ENCODE peak calls at places on chromosomes 2 and 18, in nine cellular contexts. D, B, Z, F, U, G, V, I and P are unnamed samples.

GRCh38 chr18:58544616-58545337 is 84.1 kb downstream of the ALPK2 start:
- DNase-seq in G (no peak), F (no peak), U (no peak), I (no peak), B (no peak), V (no peak), D (no peak), Z (no peak), P (no peak)

GRCh38 chr18:63002803-63003445 is 287.6 kb downstream of the PHLPP1 start:
- DNase-seq in V (no peak), G (no peak), D (no peak), F (no peak), B (no peak), I (no peak), U (no peak), Z (no peak), P (no peak)

GRCh38 chr2:120346034-120346666 is at the start of gene INHBB:
- DNase-seq in Z (no peak), D (no peak), G (peak; percentile 88), U (no peak), V (no peak), I (no peak), B (no peak), F (no peak), P (no peak)

GRCh38 chr2:33848486-33848885 is 249.4 kb upstream of the FAM98A start:
- DNase-seq in I (no peak), U (peak; percentile 9), G (no peak), Z (no peak), V (no peak), B (no peak), F (no peak), D (peak; percentile 33), P (no peak)

GRCh38 chr2:150424361-150424760 is 63.1 kb downstream of the RND3 start:
- DNase-seq in D (no peak), U (no peak), G (no peak), I (no peak), F (no peak), V (no peak), Z (no peak), B (no peak), P (no peak)

GRCh38 chr2:11388262-11389047 is 44.0 kb upstream of the ROCK2 start:
- DNase-seq in G (no peak), B (no peak), F (no peak), Z (no peak), I (no peak), V (no peak), D (no peak), U (no peak), P (no peak)

GRCh38 chr2:53877112-53877511 is 17.3 kb upstream of the GPR75 start:
- DNase-seq in V (no peak), F (no peak), B (no peak), Z (no peak), U (no peak), D (no peak), I (no peak), G (no peak), P (no peak)

GRCh38 chr2:159713691-159714585 is 1.6 kb downstream of the MARCHF7 start:
- DNase-seq in Z (no peak), U (no peak), D (peak; percentile 64), G (no peak), B (peak; percentile 34), V (no peak), F (no peak), I (no peak), P (no peak)

GRCh38 chr18:7452331-7452730 is 114.8 kb upstream of the PTPRM start:
- DNase-seq in U (no peak), G (no peak), V (no peak), B (peak; percentile 60), I (peak; percentile 71), F (no peak), Z (no peak), D (peak; percentile 5), P (no peak)

GRCh38 chr2:55115795-55116597 is 65.7 kb upstream of the RTN4 start:
- DNase-seq in U (peak; percentile 34), F (no peak), V (no peak), B (no peak), G (no peak), I (no peak), Z (no peak), D (peak; percentile 54), P (no peak)

GRCh38 chr2:240713071-240713927 is 21.6 kb downstream of the AQP12A start:
- DNase-seq in D (no peak), V (no peak), G (peak; percentile 52), Z (no peak), F (no peak), B (no peak), I (no peak), U (no peak), P (no peak)

GRCh38 chr2:130839011-130839780 is 2.5 kb downstream of the ARHGEF4 start:
- DNase-seq in D (no peak), U (no peak), Z (no peak), F (no peak), I (no peak), V (no peak), B (no peak), G (no peak), P (no peak)

GRCh38 chr2:181680937-181681811 is 857 bp upstream of the NEUROD1 start:
- DNase-seq in B (no peak), D (no peak), U (no peak), Z (no peak), V (no peak), F (no peak), G (peak; percentile 48), I (peak; percentile 60), P (no peak)

GRCh38 chr2:27664245-27664574 is 521 bp downstream of the SLC4A1AP start:
- DNase-seq in B (no peak), D (no peak), G (no peak), U (no peak), I (no peak), F (no peak), Z (no peak), V (no peak), P (no peak)

GRCh38 chr2:19409001-19409400 is 50.6 kb upstream of the OSR1 start:
- DNase-seq in V (no peak), U (no peak), F (no peak), G (no peak), I (no peak), D (no peak), B (no peak), Z (no peak), P (no peak)

GRCh38 chr2:134852518-134852917 is 14.1 kb downstream of the ACMSD start:
- DNase-seq in I (no peak), B (no peak), G (no peak), F (no peak), Z (no peak), V (no peak), U (no peak), D (no peak), P (no peak)

DNA sequence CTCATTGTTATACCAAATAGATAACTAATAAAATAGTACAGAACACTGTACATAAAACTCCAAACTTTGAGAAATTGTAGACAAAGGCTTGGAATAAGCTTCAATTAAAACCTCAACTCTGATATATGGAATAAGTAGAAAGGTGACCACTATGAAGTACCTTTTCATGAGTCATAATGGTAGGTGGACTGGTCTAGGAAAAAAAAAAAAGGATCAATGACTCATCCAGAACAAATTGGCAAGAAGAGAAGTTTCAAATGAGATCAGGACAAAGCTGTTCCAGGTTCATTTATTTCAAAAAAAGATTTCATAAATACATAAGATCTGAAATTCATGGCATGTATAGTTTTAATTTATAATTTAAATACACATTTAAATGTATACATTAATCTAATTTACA is 769.7 kb downstream of the SUCLG1 start:
- DNase-seq in I (no peak), Z (no peak), D (no peak), B (no peak), F (no peak), U (no peak), G (no peak), V (no peak), P (no peak)
- TF ChIP-seq CTCF in I (no peak), Z (no peak), D (no peak), B (no peak), F (no peak), U (no peak), G (no peak), V (no peak), P (no peak)

GRCh38 chr2:235803028-235803427 is 309.2 kb downstream of the AGAP1 start:
- DNase-seq in B (no peak), F (no peak), G (no peak), Z (no peak), U (no peak), I (no peak), D (peak; percentile 7), V (no peak), P (no peak)
- TF ChIP-seq CTCF in B (no peak), F (no peak), G (no peak), Z (no peak), U (no peak), I (no peak), D (peak; percentile 23), V (no peak), P (peak; percentile 47)

GRCh38 chr2:23953625-23954024 is 13.4 kb downstream of the UBXN2A start:
- DNase-seq in Z (no peak), I (no peak), G (no peak), U (no peak), B (no peak), D (no peak), F (no peak), V (no peak), P (no peak)

DNA sequence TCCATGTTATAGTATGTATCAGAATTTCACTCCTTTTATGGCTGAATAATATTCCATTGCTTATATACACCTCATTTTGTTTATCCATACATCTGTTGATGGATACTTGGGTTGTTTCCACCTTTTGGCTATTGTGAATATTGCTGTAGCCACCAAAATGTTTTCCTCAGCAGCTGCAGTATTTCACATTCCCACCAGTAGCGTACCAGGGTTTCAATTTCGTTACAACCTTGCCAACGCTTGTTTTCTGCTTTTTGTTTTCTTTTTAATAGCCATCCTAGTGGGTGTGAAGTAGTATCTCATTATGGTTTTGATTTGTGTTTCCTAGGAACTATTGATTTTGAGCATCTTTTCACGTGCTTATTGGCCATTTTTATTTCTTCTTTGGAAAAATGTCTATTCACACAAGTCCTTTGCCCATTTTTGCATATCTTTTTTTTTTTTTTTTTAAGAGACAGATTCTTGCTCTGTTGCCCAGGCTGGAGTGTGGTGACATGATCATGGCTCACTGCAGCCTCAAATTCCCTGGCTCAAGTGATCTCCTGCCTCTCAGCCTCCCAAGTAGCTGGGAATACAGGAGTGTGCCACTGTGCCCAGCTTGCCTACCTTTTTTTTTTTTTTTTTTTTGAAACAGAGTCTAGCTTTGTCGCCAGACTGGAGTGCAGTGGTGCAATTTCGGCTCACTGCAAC is 14.2 kb downstream of the UBXN2A start:
- DNase-seq in G (no peak), I (no peak), F (no peak), V (no peak), B (no peak), U (no peak), Z (no peak), D (no peak), P (no peak)
- TF ChIP-seq CTCF in G (no peak), I (no peak), F (no peak), V (no peak), B (no peak), U (no peak), Z (no peak), D (no peak), P (no peak)

DNA sequence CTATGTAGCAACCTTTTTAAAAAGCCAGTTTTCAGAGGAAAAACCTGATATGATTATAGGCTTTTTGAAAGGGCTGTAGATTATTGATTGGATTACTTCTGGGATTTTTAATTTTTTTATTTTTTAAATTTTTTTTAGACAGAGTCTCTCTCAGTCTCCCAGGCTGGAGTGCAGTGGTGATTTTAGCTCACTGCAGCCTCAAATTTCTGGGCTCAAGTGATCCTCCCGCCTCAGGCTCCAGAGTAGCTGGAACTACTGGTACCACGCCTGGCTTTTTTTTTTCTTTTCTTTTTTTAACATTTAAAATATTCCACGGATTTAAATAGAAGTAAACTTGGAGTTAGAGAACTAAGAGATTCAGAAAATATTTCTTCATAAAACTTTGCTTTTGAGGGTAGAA is 1.2 kb downstream of the MRPL19 start:
- DNase-seq in I (no peak), F (no peak), D (peak; percentile 8), Z (no peak), V (no peak), B (no peak), U (no peak), G (no peak), P (no peak)
- TF ChIP-seq CTCF in I (no peak), F (no peak), D (no peak), Z (no peak), V (no peak), B (no peak), U (no peak), G (no peak), P (peak; percentile 58)